ENCODE peak calls at places on chromosomes 5 and 9, in five cellular contexts. A, C, Q, M and I are unnamed samples.

GRCh38 chr5:56337715-56338319 is 104.7 kb upstream of the ANKRD55 start:
- DNase-seq in M (no peak), Q (no peak), A (no peak), C (no peak), I (no peak)

GRCh38 chr9:35273591-35273990 is 111.8 kb downstream of the UNC13B start:
- DNase-seq in Q (no peak), C (no peak), A (no peak), M (no peak), I (no peak)

GRCh38 chr9:14907360-14907685 is 2.9 kb downstream of the FREM1 start:
- DNase-seq in Q (no peak), M (no peak), A (no peak), C (no peak), I (no peak)

GRCh38 chr9:111529787-111530186 is 4.8 kb downstream of the ZNF483 start:
- DNase-seq in C (no peak), Q (no peak), A (no peak), M (no peak), I (no peak)

GRCh38 chr5:174531782-174532191 is 192.6 kb upstream of the MSX2 start:
- DNase-seq in Q (no peak), A (no peak), C (no peak), M (no peak), I (no peak)

GRCh38 chr5:40172721-40173120 is 507.0 kb upstream of the PTGER4 start:
- DNase-seq in M (no peak), C (no peak), Q (no peak), A (no peak), I (no peak)

GRCh38 chr9:85228111-85228855 is 513.5 kb downstream of the AGTPBP1 start:
- DNase-seq in M (no peak), Q (no peak), C (no peak), A (no peak), I (no peak)

GRCh38 chr9:14156046-14156445 is 157.9 kb downstream of the NFIB start:
- DNase-seq in Q (no peak), C (no peak), M (no peak), A (no peak), I (no peak)

GRCh38 chr9:123445981-123446610 is 90.1 kb downstream of the CRB2 start:
- DNase-seq in C (no peak), A (no peak), Q (no peak), M (no peak), I (no peak)

GRCh38 chr5:56561-57290 is 35.2 kb upstream of the PLEKHG4B start:
- DNase-seq in C (no peak), Q (no peak), A (peak; percentile 36), M (no peak), I (no peak)

GRCh38 chr9:129487658-129488483 is 133.0 kb downstream of the C9orf50 start:
- DNase-seq in C (peak; percentile 91), A (peak; percentile 83), Q (peak; percentile 77), M (peak; percentile 64), I (no peak)

GRCh38 chr5:1703352-1704050 is 96.1 kb downstream of the MRPL36 start:
- DNase-seq in M (no peak), A (no peak), C (no peak), Q (no peak), I (no peak)

GRCh38 chr9:32672478-32672877 is 37.0 kb upstream of the TAF1L start:
- DNase-seq in C (no peak), M (no peak), A (peak; percentile 74), Q (no peak), I (peak; percentile 2)

GRCh38 chr5:113043491-113043931 is 66.9 kb downstream of the DCP2 start:
- DNase-seq in M (no peak), A (no peak), Q (peak; percentile 34), C (no peak), I (no peak)

GRCh38 chr9:110112792-110113191 is 95.2 kb downstream of the C9orf152 start:
- DNase-seq in C (no peak), A (no peak), Q (no peak), M (no peak), I (no peak)

GRCh38 chr5:6676702-6677101 is 36.5 kb upstream of the TENT4A start:
- DNase-seq in C (no peak), A (no peak), M (no peak), Q (no peak), I (peak; percentile 26)

DNA sequence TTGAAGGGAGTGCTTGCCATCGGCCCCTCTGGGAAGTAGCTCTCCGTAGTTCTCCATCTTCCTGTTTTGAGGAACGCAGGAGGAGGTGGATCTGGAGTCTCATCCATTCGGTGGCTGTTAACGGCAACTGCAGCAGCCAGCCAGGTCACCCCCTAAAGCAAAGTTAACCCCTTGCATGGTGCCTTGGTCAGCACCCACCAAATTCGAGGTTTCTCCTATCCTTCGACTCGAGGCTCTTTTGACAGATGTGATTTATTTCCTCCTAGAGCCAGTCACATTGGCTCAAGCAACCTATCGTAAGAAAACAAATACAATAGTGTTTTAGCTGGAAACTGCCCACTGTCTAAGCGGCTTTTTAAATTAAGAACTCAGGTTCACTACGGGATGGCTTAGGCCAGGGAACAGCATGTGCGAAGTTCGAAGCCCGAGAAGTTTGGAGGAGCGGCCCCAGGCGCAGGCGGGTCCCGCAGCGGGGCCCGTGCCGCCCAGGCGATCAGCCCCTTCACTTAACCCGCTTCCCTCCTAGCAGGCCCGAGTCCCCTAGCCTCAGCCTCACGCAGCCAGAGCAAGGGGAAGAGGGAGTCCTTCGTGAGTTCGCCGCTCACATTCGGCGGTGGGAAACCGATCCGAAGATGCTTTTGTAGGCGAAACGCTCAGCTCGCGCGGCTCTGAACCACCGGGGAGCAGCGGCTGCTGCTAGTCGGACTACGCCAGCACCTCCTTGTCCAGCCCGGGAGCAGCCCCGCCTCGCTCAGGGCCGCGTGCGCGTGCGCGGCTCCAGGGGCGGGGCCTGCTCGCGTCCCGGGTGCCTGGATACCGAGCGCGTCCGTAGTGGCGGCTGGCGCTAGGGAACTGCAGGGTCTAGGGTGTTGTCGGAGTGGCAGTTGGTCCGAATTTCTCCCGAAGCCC is at the start of gene ROPN1L:
- DNase-seq in A (peak; percentile 87), Q (peak; percentile 86), C (peak; percentile 91), M (peak; percentile 90), I (peak; percentile 96)
- TF ChIP-seq POLR2A in A (peak; percentile 83), Q (peak; percentile 75), C (no peak), M (no peak), I (peak; percentile 62)

GRCh38 chr5:82272957-82273356 is 5.2 kb downstream of the RPS23 start:
- DNase-seq in M (no peak), Q (no peak), A (no peak), C (no peak), I (no peak)
- TF ChIP-seq POLR2A in M (no peak), Q (no peak), A (no peak), C (no peak), I (no peak)

GRCh38 chr5:138352722-138353549 is 451 bp downstream of the KDM3B start:
- DNase-seq in A (peak; percentile 60), Q (peak; percentile 65), M (peak; percentile 81), C (peak; percentile 80), I (no peak)
- TF ChIP-seq POLR2A in A (peak; percentile 34), Q (peak; percentile 78), M (peak; percentile 33), C (peak; percentile 57), I (peak; percentile 33)

GRCh38 chr5:14364096-14364495 is 217.5 kb upstream of the OTULINL start:
- DNase-seq in A (no peak), M (no peak), Q (no peak), C (no peak), I (no peak)

GRCh38 chr5:14364576-14365472 is 216.8 kb upstream of the OTULINL start:
- DNase-seq in C (no peak), Q (peak; percentile 69), A (peak; percentile 48), M (no peak), I (no peak)

GRCh38 chr5:14365831-14366435 is 215.7 kb upstream of the OTULINL start:
- DNase-seq in M (no peak), A (no peak), C (no peak), Q (no peak), I (no peak)

GRCh38 chr5:14359069-14360043 is 216.2 kb downstream of the TRIO start:
- DNase-seq in C (no peak), A (no peak), M (no peak), Q (no peak), I (no peak)

GRCh38 chr5:14362511-14362910 is 219.1 kb upstream of the OTULINL start:
- DNase-seq in C (no peak), M (no peak), Q (no peak), A (no peak), I (no peak)
- TF ChIP-seq POLR2A in C (no peak), M (no peak), Q (no peak), A (no peak), I (no peak)

DNA sequence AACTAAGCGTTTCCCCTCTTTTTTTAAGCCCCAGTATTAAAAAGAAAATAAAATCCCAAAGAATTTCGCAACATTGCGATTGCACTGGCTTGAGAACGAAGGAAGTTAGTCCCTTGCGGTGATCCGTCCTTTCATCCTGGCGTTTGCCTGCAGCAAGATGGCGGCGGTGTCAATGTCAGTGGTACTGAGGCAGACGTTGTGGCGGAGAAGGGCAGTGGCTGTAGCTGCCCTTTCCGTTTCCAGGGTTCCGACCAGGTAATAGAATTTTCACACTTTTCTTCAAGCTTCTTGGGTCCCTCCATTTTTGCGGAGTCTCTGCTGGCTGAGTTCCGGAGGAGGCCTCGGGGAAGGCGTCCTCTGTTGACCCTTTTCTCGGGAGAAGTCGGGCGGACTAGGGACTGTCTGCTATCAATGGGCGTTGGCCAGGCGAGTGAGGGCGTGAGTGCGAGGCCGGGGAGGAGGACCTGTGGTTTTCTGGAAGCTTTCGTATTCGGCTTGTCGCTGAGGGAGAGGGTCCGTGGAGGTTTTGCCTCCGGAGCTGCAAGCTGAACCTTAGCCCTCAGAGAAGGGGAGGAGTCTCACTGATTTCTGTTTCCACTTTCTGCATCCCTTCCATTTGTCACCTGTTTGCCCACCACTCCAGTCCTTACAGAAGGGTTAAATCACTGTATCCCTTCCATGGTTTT is at the start of gene NDUFS4:
- DNase-seq in A (peak; percentile 92), Q (peak; percentile 86), C (peak; percentile 90), M (peak; percentile 85), I (peak; percentile 37)
- TF ChIP-seq POLR2A in A (peak; percentile 85), Q (peak; percentile 68), C (peak; percentile 21), M (peak; percentile 41), I (peak; percentile 90)

GRCh38 chr9:107737987-107738743 is 248.6 kb upstream of the KLF4 start:
- DNase-seq in A (no peak), Q (peak; percentile 44), M (no peak), C (peak; percentile 87), I (no peak)
- TF ChIP-seq POLR2A in A (no peak), Q (no peak), M (no peak), C (no peak), I (no peak)

GRCh38 chr9:83623634-83623991 is 670 bp downstream of the IDNK start:
- DNase-seq in Q (no peak), C (no peak), M (no peak), A (no peak), I (no peak)
- TF ChIP-seq POLR2A in Q (no peak), C (no peak), M (peak; percentile 7), A (no peak), I (no peak)

GRCh38 chr9:33676746-33677505 is 118.4 kb upstream of the PRSS3 start:
- DNase-seq in C (peak; percentile 64), Q (peak; percentile 22), M (peak; percentile 52), A (peak; percentile 60), I (no peak)
- TF ChIP-seq POLR2A in C (no peak), Q (peak; percentile 32), M (no peak), A (peak; percentile 45), I (no peak)